ENCODE peak calls at places on chromosome 16, in five cellular contexts. Q is HepG2, A is K562, C is A549, E is GM12878. Y is an unnamed sample. For H3K4me1, the result is how much of the 10 kb centered on the place peaks cover.

GRCh38 chr16:50879873-50880695 is 138.2 kb downstream of the CYLD start:
- DNase-seq in A (no peak), Q (no peak), E (no peak), C (no peak), Y (peak)

GRCh38 chr16:52578007-52578828 is 31.3 kb upstream of the TOX3 start:
- DNase-seq in A (no peak), Q (peak), C (no peak), E (no peak), Y (no peak)

GRCh38 chr16:62805221-62805857 is 769.1 kb upstream of the CDH8 start:
- DNase-seq in Q (no peak), A (no peak), C (no peak), E (no peak), Y (no peak)

GRCh38 chr16:21943571-21943970 is 9.6 kb upstream of the UQCRC2 start:
- DNase-seq in A (no peak), E (no peak), Q (no peak), C (no peak), Y (no peak)

GRCh38 chr16:30724641-30725464 is 23.4 kb upstream of the PHKG2 start:
- DNase-seq in C (no peak), E (no peak), A (no peak), Q (no peak), Y (no peak)

GRCh38 chr16:66959645-66960177 is 1.4 kb upstream of the CES3 start:
- DNase-seq in A (no peak), Q (no peak), E (no peak), C (no peak), Y (no peak)

GRCh38 chr16:84141143-84141670 is 3.8 kb downstream of the HSDL1 start:
- DNase-seq in Q (peak), C (peak), E (no peak), A (no peak), Y (peak)

GRCh38 chr16:55672471-55672870 is 16.7 kb downstream of the SLC6A2 start:
- DNase-seq in E (no peak), A (no peak), Q (no peak), C (no peak), Y (no peak)

GRCh38 chr16:88561485-88562369 is 8.5 kb upstream of the ZC3H18 start:
- DNase-seq in E (no peak), A (peak), Q (no peak), C (peak), Y (peak)

GRCh38 chr16:88301886-88302285 is 80.9 kb upstream of the ZNF469 start:
- DNase-seq in Q (no peak), C (no peak), E (no peak), A (no peak), Y (no peak)

GRCh38 chr16:79509906-79510305 is 90.6 kb downstream of the MAF start:
- DNase-seq in Q (no peak), C (no peak), E (no peak), A (no peak), Y (no peak)

GRCh38 chr16:59543641-59544040 is 809.5 kb upstream of the GOT2 start:
- DNase-seq in A (no peak), E (no peak), Q (no peak), C (no peak), Y (no peak)

GRCh38 chr16:88681709-88682451 is 4.4 kb downstream of the SNAI3 start:
- DNase-seq in C (no peak), A (no peak), E (peak), Q (no peak), Y (no peak)

GRCh38 chr16:89201467-89202377 is 1.4 kb upstream of the SLC22A31 start:
- DNase-seq in C (peak), Q (peak), E (no peak), A (peak), Y (peak)

GRCh38 chr16:22328081-22328725 is 31.0 kb downstream of the POLR3E start:
- DNase-seq in C (no peak), A (no peak), E (no peak), Q (no peak), Y (no peak)

GRCh38 chr16:88773812-88774291 is 11.2 kb downstream of the PIEZO1 start:
- DNase-seq in C (no peak), Q (no peak), E (no peak), A (peak), Y (peak)

GRCh38 chr16:29710227-29711219 is 31.5 kb downstream of the QPRT start:
- DNase-seq in Q (peak), A (peak), C (peak), E (no peak), Y (peak)

GRCh38 chr16:67014641-67015315 is 14.2 kb upstream of the CBFB start:
- DNase-seq in E (no peak), Q (no peak), A (no peak), C (no peak), Y (peak)

GRCh38 chr16:82033683-82034300 is 1.3 kb upstream of the HSD17B2 start:
- DNase-seq in A (no peak), C (no peak), Q (no peak), E (no peak), Y (no peak)

GRCh38 chr16:65672960-65673359 is 551.1 kb upstream of the CDH11 start:
- DNase-seq in C (no peak), E (no peak), A (no peak), Q (no peak), Y (no peak)

GRCh38 chr16:89037261-89038152 is 56.1 kb upstream of the ACSF3 start:
- DNase-seq in E (no peak), Q (no peak), C (peak), A (peak), Y (peak)

GRCh38 chr16:88387941-88388627 is 5.3 kb downstream of the ZNF469 start:
- DNase-seq in A (no peak), C (peak), Q (peak), E (no peak), Y (peak)

GRCh38 chr16:3112058-3112880 is at the start of gene ZNF205:
- DNase-seq in A (peak), C (peak), Q (peak), E (no peak), Y (peak)

GRCh38 chr16:10987361-10988163 is 43.2 kb downstream of the CLEC16A start:
- DNase-seq in C (no peak), A (no peak), Q (no peak), E (no peak), Y (no peak)

GRCh38 chr16:3514621-3515020 is 13.8 kb downstream of the CLUAP1 start:
- DNase-seq in Q (no peak), C (no peak), A (no peak), E (no peak), Y (no peak)

GRCh38 chr16:67562918-67563707 is 787 bp downstream of the CTCF start:
- DNase-seq in E (no peak), Q (peak), C (no peak), A (peak), Y (peak)

GRCh38 chr16:62036807-62037135 is 533 bp upstream of the CDH8 start:
- DNase-seq in E (no peak), C (no peak), A (no peak), Q (no peak), Y (peak)

GRCh38 chr16:68985268-68985667 is 120.2 kb upstream of the HAS3 start:
- DNase-seq in Q (no peak), A (no peak), E (no peak), C (no peak), Y (no peak)

GRCh38 chr16:58032710-58033293 is 7.2 kb downstream of the MMP15 start:
- DNase-seq in C (no peak), A (peak), E (no peak), Q (no peak), Y (no peak)

GRCh38 chr16:57893559-57894389 is 77.2 kb downstream of the CNGB1 start:
- DNase-seq in E (no peak), Q (peak), C (peak), A (no peak), Y (peak)

GRCh38 chr16:12901597-12902436 is at the start of gene SHISA9:
- DNase-seq in E (no peak), A (no peak), Q (no peak), C (no peak), Y (peak)

GRCh38 chr16:73505178-73505968 is 457.4 kb upstream of the ZFHX3 start:
- DNase-seq in C (no peak), A (no peak), Q (no peak), E (no peak), Y (no peak)

GRCh38 chr16:53504665-53505064 is 1.7 kb upstream of the AKTIP start:
- DNase-seq in Q (no peak), A (no peak), C (no peak), E (no peak), Y (no peak)

GRCh38 chr16:88783391-88784073 is 1.5 kb downstream of the PIEZO1 start:
- DNase-seq in Q (no peak), A (no peak), C (no peak), E (no peak), Y (no peak)

GRCh38 chr16:49496656-49497055 is 123.1 kb downstream of the C16orf78 start:
- DNase-seq in Q (no peak), C (no peak), E (no peak), A (no peak), Y (no peak)

GRCh38 chr16:49499018-49499785 is 125.6 kb downstream of the C16orf78 start:
- DNase-seq in Q (no peak), A (no peak), E (no peak), C (no peak), Y (no peak)

GRCh38 chr16:49497466-49497865 is 123.9 kb downstream of the C16orf78 start:
- DNase-seq in C (no peak), A (no peak), Q (no peak), E (no peak), Y (no peak)

GRCh38 chr16:49500211-49500610 is 126.6 kb downstream of the C16orf78 start:
- DNase-seq in E (no peak), C (no peak), Q (no peak), A (no peak), Y (no peak)

DNA sequence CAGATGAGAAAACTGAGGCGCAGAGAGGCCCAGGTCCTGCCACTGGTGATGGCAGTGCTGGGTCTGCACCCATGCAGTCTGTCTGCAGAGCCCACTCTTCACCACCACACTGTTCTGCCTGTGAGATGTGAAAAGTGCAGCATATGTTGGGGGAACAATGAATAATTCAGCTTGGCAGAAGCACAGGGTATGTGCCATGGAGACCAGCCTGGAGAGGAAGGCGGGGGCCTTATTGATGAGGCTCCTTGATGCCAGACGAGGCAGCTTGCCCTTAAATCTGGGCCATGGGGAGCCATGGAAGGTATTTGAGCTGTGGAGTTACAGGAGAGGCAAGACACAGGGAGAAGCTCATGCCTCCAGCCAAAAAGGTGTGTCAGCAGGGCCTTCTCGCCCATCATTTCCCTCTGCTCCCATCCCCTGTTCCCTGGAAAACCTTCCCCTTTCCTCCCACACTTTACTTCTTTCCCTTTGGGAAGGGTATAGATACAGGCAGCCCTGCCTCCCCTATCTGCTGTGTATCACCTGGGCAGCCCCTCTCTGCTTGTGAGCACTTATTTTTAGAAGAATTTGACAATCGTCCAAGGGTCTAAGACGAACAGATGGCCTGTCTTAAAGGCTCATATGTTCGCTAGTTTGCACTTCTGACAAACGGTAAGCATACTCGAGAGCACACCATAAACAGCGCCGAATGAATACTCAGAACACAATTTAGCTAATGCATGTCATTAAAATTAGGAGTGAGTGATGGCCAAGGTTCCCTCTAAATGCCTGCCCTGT is 124.8 kb downstream of the C16orf78 start:
- DNase-seq in E (no peak), C (no peak), A (no peak), Q (no peak), Y (no peak)
- H3K27ac ChIP-seq in E (no peak), C (no peak), A (no peak), Q (no peak), Y (no peak)

DNA sequence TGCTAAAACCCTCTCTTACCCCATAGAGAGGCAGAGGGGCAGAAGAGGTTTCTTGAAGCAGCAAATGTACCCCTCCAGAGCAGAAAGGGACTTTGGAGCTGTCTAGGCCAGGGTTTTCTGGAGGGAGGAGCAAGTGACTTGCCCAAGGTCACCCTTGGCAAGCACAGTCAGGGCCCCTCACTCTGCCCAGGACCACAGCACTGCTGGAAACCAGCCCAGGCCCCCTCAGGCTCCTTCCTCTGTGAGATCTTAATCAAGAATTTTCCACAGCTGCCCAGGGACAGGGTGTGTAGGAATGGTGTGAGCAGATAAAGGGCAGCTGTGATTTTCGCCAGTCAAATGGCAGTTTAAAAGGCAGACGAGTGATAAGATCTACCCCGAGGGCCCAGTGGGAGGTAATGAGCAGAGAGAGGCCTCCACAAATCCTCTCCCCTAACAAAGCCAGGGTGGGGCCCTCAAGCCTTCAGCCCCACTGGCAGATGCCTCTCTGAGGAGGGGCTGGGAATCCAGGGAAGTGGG is 3.9 kb upstream of the SLC12A3 start:
- DNase-seq in E (no peak), A (peak), C (no peak), Q (peak), Y (no peak)
- H3K4me1 ChIP-seq in E (under half), A (under half), C (under half), Q (half or more), Y (under half)

GRCh38 chr16:87297918-87298631 is 19.1 kb downstream of the C16orf95 start:
- DNase-seq in C (peak), Q (peak), A (peak), E (no peak), Y (peak)
- TF ChIP-seq JUNB in C (no peak), Q (no peak), A (no peak), E (no peak), Y (no peak)

GRCh38 chr16:80804451-80805383 is at the start of gene CDYL2:
- DNase-seq in Q (no peak), A (peak), C (peak), E (no peak), Y (peak)
- H3K27ac ChIP-seq in Q (no peak), A (no peak), C (peak), E (no peak), Y (no peak)

DNA sequence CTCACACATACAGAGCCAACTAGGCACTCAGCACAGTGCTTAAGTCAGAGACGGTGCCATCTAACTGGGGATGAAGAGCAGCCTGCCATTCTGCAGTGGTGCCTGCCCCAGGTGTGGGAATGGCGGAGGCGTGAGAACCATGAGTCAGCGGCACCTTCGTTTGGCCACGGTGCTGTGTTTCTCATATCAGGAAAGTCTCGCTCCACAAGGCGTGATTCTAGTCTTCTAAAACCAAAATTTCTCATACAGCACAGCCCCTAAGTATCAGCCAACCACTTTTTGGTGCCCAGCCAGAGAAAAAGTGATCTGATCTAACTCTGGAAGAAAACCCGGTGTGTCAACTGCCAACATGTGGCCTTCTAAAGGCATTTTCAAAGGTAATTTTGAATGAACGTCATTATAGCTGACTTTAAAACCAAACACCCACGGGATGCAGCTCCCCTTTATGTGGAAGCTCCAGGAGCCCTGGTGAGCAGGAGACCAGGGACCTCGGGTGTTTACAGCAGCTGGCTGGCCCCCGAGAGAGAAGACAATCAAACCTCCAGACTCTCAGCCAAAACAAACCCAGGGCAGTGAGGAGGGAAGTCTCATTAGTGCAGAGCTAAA is 54.6 kb downstream of the ABCC12 start:
- DNase-seq in Q (no peak), A (no peak), E (peak), C (no peak), Y (no peak)
- H3K4me1 ChIP-seq in Q (under half), A (under half), E (under half), C (under half), Y (under half)

DNA sequence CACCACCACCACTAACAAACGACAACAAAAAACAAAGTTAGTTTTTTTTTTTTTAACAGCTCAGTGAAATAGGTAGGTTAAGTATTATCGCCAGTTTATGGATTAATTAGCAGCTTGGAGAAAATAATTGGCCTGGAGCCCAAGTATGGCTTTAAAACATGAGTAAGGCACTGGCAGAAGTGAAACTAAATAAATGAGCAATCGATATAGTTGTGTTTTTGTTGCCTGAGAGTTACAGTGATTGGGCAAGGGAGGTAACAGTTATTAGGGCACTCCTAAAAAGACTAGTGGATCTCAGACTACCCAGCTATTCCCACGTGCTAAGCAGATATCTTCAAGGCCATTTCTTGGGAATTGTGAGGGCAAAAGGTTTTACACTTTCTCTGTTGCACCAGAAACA is 2.4 kb downstream of the MLKL start:
- DNase-seq in E (peak), Q (no peak), C (no peak), A (no peak), Y (no peak)
- TF ChIP-seq JUNB in E (no peak), Q (no peak), C (no peak), A (no peak), Y (no peak)

DNA sequence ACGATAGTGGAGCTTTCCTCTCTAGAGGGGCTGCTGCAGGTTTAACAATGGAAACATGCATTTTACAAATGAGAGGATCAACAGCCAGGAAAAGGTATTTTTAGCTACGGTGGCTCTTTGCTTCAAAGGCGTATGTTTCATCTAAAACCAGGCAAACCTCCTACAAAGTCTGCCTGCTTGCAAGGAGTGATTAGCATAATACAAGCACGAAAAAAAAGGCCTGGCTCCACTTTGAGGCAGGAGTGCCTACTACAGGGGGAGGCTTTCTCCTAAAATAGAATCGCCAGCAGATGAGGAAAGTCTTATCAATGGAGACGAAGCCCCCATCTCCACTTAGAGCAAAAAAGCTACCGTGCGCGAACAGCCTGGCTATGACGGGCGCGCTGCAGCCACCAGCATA is 27.1 kb upstream of the MTSS2 start:
- DNase-seq in Q (no peak), A (no peak), C (no peak), E (no peak), Y (no peak)
- H3K27ac ChIP-seq in Q (peak), A (no peak), C (peak), E (no peak), Y (peak)

DNA sequence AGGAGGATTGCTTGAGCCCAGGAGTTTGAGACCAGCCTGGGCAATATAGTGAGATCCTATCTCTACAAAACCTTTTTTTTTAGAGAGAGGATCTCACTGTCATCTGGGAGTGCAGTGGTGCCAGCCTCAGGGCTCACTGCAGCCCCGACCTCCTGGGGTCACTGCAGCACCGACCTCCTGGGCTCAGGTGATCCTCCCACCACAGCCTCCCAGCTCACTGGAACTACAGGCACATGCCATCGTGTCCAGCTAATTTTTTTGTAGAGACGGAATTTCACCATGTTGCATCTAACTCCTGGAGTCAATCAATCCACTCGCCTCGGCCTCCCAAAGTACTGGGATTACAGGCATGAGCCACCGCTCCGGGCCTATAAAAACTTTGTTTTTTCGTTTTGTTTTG is 15.4 kb downstream of the MAPK8IP3 start:
- DNase-seq in E (no peak), Q (no peak), A (no peak), C (no peak), Y (no peak)
- H3K4me1 ChIP-seq in E (under half), Q (half or more), A (under half), C (under half), Y (under half)